ENCODE peak calls at places on chromosome 15, in six cellular contexts. Z is naive thymus-derived CD8-positive, alpha-beta T cell; T is anterior cingulate cortex; O is T-helper 2 cell; Q is NCI-H2107; M is occipital lobe. S is an unnamed sample.
A peak's percentile ranks its signal among the peaks of the same experiment; 100 is the strongest.

GRCh38 chr15:48185527-48185926 is 5.9 kb upstream of the CTXN2 start:
- DNase-seq in O (no peak), T (no peak), Q (no peak), M (no peak), Z (no peak), S (no peak)

GRCh38 chr15:77026501-77027110 is 31.7 kb downstream of the PSTPIP1 start:
- DNase-seq in Q (no peak), T (no peak), O (no peak), M (no peak), Z (no peak), S (no peak)

GRCh38 chr15:40770147-40770721 is 454 bp downstream of the C15orf62 start:
- DNase-seq in Q (no peak), M (no peak), O (no peak), T (no peak), Z (no peak), S (no peak)

GRCh38 chr15:72923304-72923703 is 129.0 kb upstream of the NEO1 start:
- DNase-seq in Q (no peak), M (no peak), O (no peak), Z (no peak), T (no peak), S (no peak)

GRCh38 chr15:67981118-67981685 is 72.9 kb upstream of the PIAS1 start:
- DNase-seq in Q (no peak), O (no peak), T (no peak), M (no peak), Z (no peak), S (no peak)

GRCh38 chr15:77738441-77739437 is 106.0 kb upstream of the LINGO1 start:
- DNase-seq in T (no peak), Z (no peak), M (no peak), O (no peak), Q (peak; percentile 76), S (no peak)

GRCh38 chr15:81363261-81363660 is 10.8 kb downstream of the TMC3 start:
- DNase-seq in O (no peak), M (no peak), T (no peak), Q (no peak), Z (no peak), S (no peak)

GRCh38 chr15:67840747-67841634 is 1.1 kb upstream of the RNU6-1 start:
- DNase-seq in Z (no peak), O (no peak), M (peak; percentile 21), T (peak; percentile 47), Q (no peak), S (no peak)

GRCh38 chr15:44705981-44706380 is 5.1 kb downstream of the PATL2 start:
- DNase-seq in M (no peak), T (no peak), O (no peak), Z (no peak), Q (no peak), S (no peak)

GRCh38 chr15:52481915-52482314 is 46.8 kb downstream of the MYO5A start:
- DNase-seq in Q (no peak), O (no peak), M (no peak), T (no peak), Z (peak; percentile 80), S (peak; percentile 53)

GRCh38 chr15:64355559-64356442 is at the start of gene CSNK1G1:
- DNase-seq in O (peak; percentile 90), M (peak; percentile 94), Z (peak; percentile 87), Q (peak; percentile 79), T (peak; percentile 98), S (peak; percentile 91)

GRCh38 chr15:39534996-39535395 is 45.9 kb upstream of the THBS1 start:
- DNase-seq in Q (no peak), T (no peak), O (no peak), M (no peak), Z (no peak), S (no peak)

GRCh38 chr15:69958494-69959134 is 139.1 kb downstream of the TLE3 start:
- DNase-seq in Z (no peak), M (no peak), T (no peak), Q (no peak), O (no peak), S (no peak)

GRCh38 chr15:95138604-95139270 is 907.4 kb downstream of the MCTP2 start:
- DNase-seq in Q (no peak), M (no peak), T (no peak), Z (no peak), O (no peak), S (no peak)

GRCh38 chr15:63772531-63772930 is 61.2 kb downstream of the HERC1 start:
- DNase-seq in Q (no peak), O (no peak), T (no peak), M (no peak), Z (no peak), S (no peak)

GRCh38 chr15:68489426-68489825 is 57.5 kb upstream of the ITGA11 start:
- DNase-seq in O (no peak), Q (no peak), Z (no peak), M (no peak), T (no peak), S (no peak)

GRCh38 chr15:68224108-68224507 is 5.4 kb downstream of the CLN6 start:
- DNase-seq in Z (no peak), T (no peak), Q (no peak), M (no peak), O (no peak), S (no peak)

GRCh38 chr15:36497903-36498302 is 81.5 kb upstream of the CDIN1 start:
- DNase-seq in Q (no peak), O (no peak), M (no peak), T (no peak), Z (no peak), S (no peak)

GRCh38 chr15:40313531-40314398 is 6.0 kb upstream of the PLCB2 start:
- DNase-seq in T (peak; percentile 30), Z (peak; percentile 62), Q (peak; percentile 40), O (no peak), M (no peak), S (no peak)

GRCh38 chr15:75606026-75606425 is 19.5 kb downstream of the SNUPN start:
- DNase-seq in Q (no peak), T (no peak), O (no peak), M (no peak), Z (no peak), S (no peak)

GRCh38 chr15:69893863-69894262 is 203.9 kb downstream of the TLE3 start:
- DNase-seq in O (no peak), M (peak; percentile 51), Q (no peak), T (peak; percentile 83), Z (no peak), S (no peak)

GRCh38 chr15:82536409-82537350 is 3.6 kb downstream of the RPS17 start:
- DNase-seq in T (no peak), M (no peak), Z (no peak), Q (no peak), O (no peak), S (no peak)

GRCh38 chr15:70854669-70854976 is 666 bp upstream of the LARP6 start:
- DNase-seq in O (no peak), T (peak; percentile 51), Z (no peak), M (no peak), Q (no peak), S (no peak)